ENCODE peak calls at places on chromosomes 1 and 21, in five cellular contexts. M is cardiac muscle cell, K is omental fat pad, I is endothelial cell, C is foreskin fibroblast. J is an unnamed sample.

GRCh38 chr1:192553741-192554140 is 21.8 kb upstream of the RGS1 start:
- DNase-seq in C (no peak), M (no peak), K (no peak), I (no peak), J (no peak)

GRCh38 chr1:178774263-178774662 is 49.2 kb downstream of the RALGPS2 start:
- DNase-seq in K (no peak), M (peak), I (no peak), C (peak), J (no peak)

GRCh38 chr1:152907686-152908601 is at the start of gene IVL:
- DNase-seq in M (no peak), K (no peak), C (peak), I (no peak), J (no peak)

GRCh38 chr1:152533327-152533938 is 19.2 kb downstream of the CRCT1 start:
- DNase-seq in I (peak), M (peak), C (no peak), K (no peak), J (peak)

GRCh38 chr1:233656032-233656620 is 42.2 kb downstream of the KCNK1 start:
- DNase-seq in C (no peak), K (no peak), M (no peak), I (no peak), J (no peak)

GRCh38 chr21:29633766-29634165 is 306.0 kb downstream of the GRIK1 start:
- DNase-seq in M (no peak), I (no peak), K (no peak), C (no peak), J (no peak)

GRCh38 chr21:26790289-26790688 is 54.9 kb downstream of the ADAMTS1 start:
- DNase-seq in I (no peak), C (no peak), M (no peak), K (no peak), J (no peak)

GRCh38 chr21:35204850-35205564 is 155.9 kb upstream of the RUNX1 start:
- DNase-seq in C (peak), M (peak), I (peak), K (no peak), J (peak)

GRCh38 chr1:182626527-182626926 is 22.3 kb upstream of the RGS16 start:
- DNase-seq in C (no peak), I (no peak), K (no peak), M (no peak), J (no peak)

GRCh38 chr21:46112731-46113215 is 14.9 kb downstream of the COL6A2 start:
- DNase-seq in K (peak), C (no peak), I (no peak), M (no peak), J (peak)

GRCh38 chr1:232538224-232538942 is 91.5 kb downstream of the SIPA1L2 start:
- DNase-seq in I (no peak), M (peak), K (no peak), C (peak), J (peak)

GRCh38 chr1:232477728-232478127 is 152.2 kb downstream of the SIPA1L2 start:
- DNase-seq in I (no peak), M (peak), K (no peak), C (peak), J (no peak)

GRCh38 chr1:150410582-150411101 is 46.7 kb downstream of the RPRD2 start:
- DNase-seq in M (peak), I (no peak), C (no peak), K (no peak), J (no peak)

GRCh38 chr1:20187103-20187812 is 940 bp upstream of the PLA2G2C start:
- DNase-seq in M (no peak), I (no peak), K (no peak), C (no peak), J (peak)

GRCh38 chr1:209048961-209049669 is 534.4 kb upstream of the CAMK1G start:
- DNase-seq in M (peak), C (peak), K (no peak), I (no peak), J (no peak)

GRCh38 chr1:233328661-233329498 is 1.4 kb downstream of the MAP3K21 start:
- DNase-seq in C (no peak), I (no peak), M (peak), K (no peak), J (no peak)

GRCh38 chr1:205301842-205302588 is 19.5 kb downstream of the NUAK2 start:
- DNase-seq in M (peak), I (no peak), K (no peak), C (no peak), J (no peak)

GRCh38 chr1:111967067-111967690 is 22.3 kb downstream of the KCND3 start:
- DNase-seq in C (no peak), I (no peak), M (no peak), K (no peak), J (no peak)

GRCh38 chr1:150302338-150302737 is 8.7 kb downstream of the MRPS21 start:
- DNase-seq in C (no peak), I (no peak), M (no peak), K (no peak), J (no peak)

GRCh38 chr1:58154256-58154655 is 392.3 kb downstream of the OMA1 start:
- DNase-seq in I (no peak), C (no peak), K (no peak), M (no peak), J (no peak)

GRCh38 chr1:69567847-69568434 is at the start of gene LRRC7:
- DNase-seq in C (peak), K (no peak), M (peak), I (peak), J (peak)

GRCh38 chr1:181112071-181112929 is 23.8 kb downstream of the IER5 start:
- DNase-seq in C (peak), I (no peak), K (peak), M (peak), J (no peak)

GRCh38 chr1:214281902-214282695 is 1.1 kb downstream of the SMYD2 start:
- DNase-seq in M (peak), K (no peak), I (no peak), C (peak), J (no peak)

GRCh38 chr1:39539252-39539790 is 37.3 kb downstream of the PABPC4 start:
- DNase-seq in K (no peak), I (peak), M (peak), C (peak), J (peak)

GRCh38 chr1:115445090-115445489 is 107.0 kb upstream of the NGF start:
- DNase-seq in I (no peak), K (no peak), M (no peak), C (no peak), J (no peak)

GRCh38 chr1:63615809-63616420 is 22.7 kb downstream of the PGM1 start:
- DNase-seq in C (peak), K (peak), I (peak), M (peak), J (peak)
- TF ChIP-seq CTCF in C (peak), K (peak), I (peak), M (peak), J (peak)

GRCh38 chr1:164518692-164519332 is 40.2 kb upstream of the PBX1 start:
- DNase-seq in K (no peak), I (no peak), M (no peak), C (no peak), J (no peak)
- TF ChIP-seq CTCF in K (no peak), I (no peak), M (no peak), C (no peak), J (no peak)

GRCh38 chr1:220700591-220701179 is 10.5 kb downstream of the C1orf115 start:
- DNase-seq in I (no peak), K (no peak), M (peak), C (peak), J (no peak)
- TF ChIP-seq CTCF in I (no peak), K (no peak), M (no peak), C (no peak), J (no peak)

GRCh38 chr1:190858140-190858539 is 380.5 kb upstream of the BRINP3 start:
- DNase-seq in I (no peak), C (no peak), K (no peak), M (no peak), J (no peak)

GRCh38 chr1:190849346-190849745 is 371.7 kb upstream of the BRINP3 start:
- DNase-seq in I (no peak), M (no peak), K (no peak), C (no peak), J (no peak)

GRCh38 chr1:190847166-190847565 is 369.5 kb upstream of the BRINP3 start:
- DNase-seq in C (no peak), I (no peak), M (no peak), K (no peak), J (no peak)

DNA sequence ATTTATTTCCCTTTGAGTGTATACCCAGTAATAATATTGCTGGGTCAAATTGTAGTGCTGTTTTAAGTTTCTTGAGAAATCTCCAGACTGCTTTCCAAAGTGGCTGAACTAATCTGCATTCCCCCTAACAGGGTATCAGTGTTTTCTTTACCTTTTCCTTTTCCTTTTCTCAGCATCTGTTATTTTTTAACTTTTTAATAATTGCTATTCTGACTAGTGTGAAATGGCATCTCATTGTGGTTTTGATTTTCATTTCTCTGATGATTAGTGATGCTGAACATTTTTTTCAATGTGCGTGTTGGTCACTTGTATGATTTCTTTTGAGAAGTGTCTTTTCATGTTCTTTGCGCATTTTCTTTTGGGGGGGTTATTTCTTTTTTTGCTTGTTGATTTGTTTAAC is 374.9 kb upstream of the BRINP3 start:
- DNase-seq in C (no peak), I (no peak), M (no peak), K (no peak), J (no peak)
- TF ChIP-seq CTCF in C (no peak), I (no peak), M (no peak), K (no peak), J (no peak)

GRCh38 chr21:41043008-41043407 is 125.0 kb upstream of the BACE2 start:
- DNase-seq in C (no peak), K (no peak), M (no peak), I (no peak), J (no peak)
- TF ChIP-seq CTCF in C (peak), K (no peak), M (peak), I (no peak), J (peak)

DNA sequence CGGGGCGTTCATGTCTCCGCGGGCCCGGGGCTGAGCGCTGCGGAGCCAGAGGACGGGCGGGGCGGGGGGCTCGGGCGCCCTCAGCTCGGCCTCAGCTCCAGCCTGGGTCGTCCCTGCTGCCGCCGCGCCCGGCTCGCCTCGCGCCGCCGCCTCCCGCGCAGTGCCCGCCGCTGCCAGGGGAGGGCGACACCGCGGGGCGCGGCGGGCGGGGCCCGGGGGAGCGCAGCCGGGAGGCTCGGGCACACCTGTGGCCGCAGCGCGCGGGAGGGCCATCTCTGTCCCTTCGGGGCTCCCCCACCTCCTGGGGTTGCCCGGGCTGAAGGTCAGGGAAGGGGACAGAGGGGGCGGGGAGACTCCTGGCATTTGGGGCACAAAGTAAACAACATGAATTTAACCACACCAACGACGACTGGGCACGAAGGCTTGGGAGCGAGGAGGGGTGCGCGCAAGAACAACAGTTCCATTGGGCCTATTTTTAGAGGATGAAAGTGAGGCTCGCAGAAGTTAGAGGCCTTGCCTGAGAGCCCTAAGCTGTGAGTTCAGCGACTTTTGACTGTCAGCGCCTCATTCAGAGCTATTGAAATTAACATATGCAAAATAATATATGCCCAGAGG is at the start of gene FAM131C:
- DNase-seq in K (no peak), I (peak), C (peak), M (no peak), J (peak)
- TF ChIP-seq CTCF in K (no peak), I (peak), C (no peak), M (peak), J (no peak)

GRCh38 chr1:55848906-55849305 is 633.7 kb upstream of the USP24 start:
- DNase-seq in C (peak), I (peak), M (peak), K (no peak), J (no peak)
- TF ChIP-seq CTCF in C (peak), I (peak), M (peak), K (no peak), J (no peak)

GRCh38 chr1:157770442-157771043 is 6.4 kb downstream of the FCRL2 start:
- DNase-seq in C (no peak), I (peak), K (no peak), M (no peak), J (no peak)
- TF ChIP-seq CTCF in C (peak), I (peak), K (no peak), M (no peak), J (no peak)

GRCh38 chr1:186811892-186812291 is 16.9 kb upstream of the PLA2G4A start:
- DNase-seq in C (no peak), K (no peak), M (no peak), I (no peak), J (no peak)

GRCh38 chr1:186802388-186802787 is 26.4 kb upstream of the PLA2G4A start:
- DNase-seq in K (no peak), M (no peak), C (no peak), I (no peak), J (no peak)

GRCh38 chr1:186807162-186807561 is 21.6 kb upstream of the PLA2G4A start:
- DNase-seq in K (no peak), C (no peak), M (no peak), I (no peak), J (no peak)

GRCh38 chr1:186804669-186805068 is 24.1 kb upstream of the PLA2G4A start:
- DNase-seq in I (no peak), C (no peak), M (no peak), K (no peak), J (no peak)

GRCh38 chr1:186806477-186806876 is 22.3 kb upstream of the PLA2G4A start:
- DNase-seq in I (peak), K (no peak), C (peak), M (peak), J (peak)
- TF ChIP-seq CTCF in I (peak), K (no peak), C (peak), M (peak), J (no peak)